ENCODE peak calls at places on chromosomes 1 and 21, in six cellular contexts. B is body of pancreas; J is IMR-90; S is tibial artery; F is activated CD8-positive, alpha-beta T cell treated with anti-CD3 and anti-CD28 coated beads for 36 hours; D is omental fat pad. N is an unnamed sample.

GRCh38 chr1:68230901-68231626 is 1.3 kb downstream of the WLS start:
- DNase-seq in B (peak), D (no peak), F (no peak), J (no peak), S (peak), N (no peak)

GRCh38 chr1:156691665-156692408 is 13.5 kb downstream of the CRABP2 start:
- DNase-seq in B (no peak), S (no peak), D (no peak), F (no peak), J (peak), N (no peak)

GRCh38 chr1:92065042-92065441 is 10.2 kb downstream of the SETSIP start:
- DNase-seq in D (no peak), S (no peak), B (no peak), J (no peak), F (no peak), N (no peak)

GRCh38 chr1:43225168-43225567 is 44.6 kb upstream of the TMEM125 start:
- DNase-seq in J (no peak), S (no peak), F (no peak), B (no peak), D (no peak), N (no peak)

GRCh38 chr1:230067441-230067870 is 418 bp downstream of the GALNT2 start:
- DNase-seq in F (peak), D (no peak), J (no peak), S (peak), B (peak), N (no peak)

GRCh38 chr1:110192541-110192940 is 17.6 kb upstream of the KCNC4 start:
- DNase-seq in F (no peak), D (no peak), J (no peak), B (no peak), S (no peak), N (no peak)

GRCh38 chr1:205449254-205449749 is 6.5 kb downstream of the BLACAT1 start:
- DNase-seq in J (no peak), F (no peak), B (no peak), D (no peak), S (no peak), N (no peak)

GRCh38 chr1:171780583-171781166 is 785 bp upstream of the METTL13 start:
- DNase-seq in D (no peak), J (no peak), B (no peak), S (no peak), F (no peak), N (no peak)

GRCh38 chr1:58358311-58358710 is 188.2 kb downstream of the OMA1 start:
- DNase-seq in J (peak), D (no peak), F (no peak), S (no peak), B (no peak), N (no peak)

GRCh38 chr1:6581561-6582305 is 1.9 kb downstream of the ZBTB48 start:
- DNase-seq in S (no peak), J (no peak), B (no peak), D (no peak), F (no peak), N (no peak)

GRCh38 chr21:16084776-16085364 is 355.1 kb downstream of the USP25 start:
- DNase-seq in D (no peak), J (peak), F (no peak), B (no peak), S (peak), N (no peak)

GRCh38 chr1:44084998-44085675 is 33.5 kb upstream of the KLF17 start:
- DNase-seq in D (no peak), S (no peak), B (no peak), J (peak), F (no peak), N (no peak)

GRCh38 chr1:16925635-16926490 is 4.1 kb downstream of the CROCC start:
- DNase-seq in F (no peak), B (no peak), J (no peak), S (no peak), D (no peak), N (no peak)

GRCh38 chr1:25905680-25906643 is at the start of gene STMN1:
- DNase-seq in F (peak), J (peak), D (peak), B (peak), S (peak), N (peak)

GRCh38 chr1:180563013-180563827 is 4.5 kb downstream of the OVAAL start:
- DNase-seq in J (peak), S (no peak), F (no peak), B (no peak), D (no peak), N (no peak)

GRCh38 chr1:107649023-107649422 is 316.0 kb downstream of the VAV3 start:
- DNase-seq in J (peak), F (no peak), D (no peak), S (no peak), B (no peak), N (no peak)

GRCh38 chr1:87398644-87399043 is 70.0 kb downstream of the LMO4 start:
- DNase-seq in B (no peak), S (no peak), F (no peak), D (no peak), J (peak), N (no peak)

GRCh38 chr1:55720243-55720642 is 505.1 kb upstream of the USP24 start:
- DNase-seq in S (no peak), F (no peak), D (no peak), J (peak), B (no peak), N (no peak)

GRCh38 chr1:37755290-37755689 is 9.6 kb downstream of the EPHA10 start:
- DNase-seq in J (no peak), D (no peak), F (peak), B (no peak), S (no peak), N (no peak)

GRCh38 chr21:36747815-36748381 is 49.0 kb downstream of the SIM2 start:
- DNase-seq in D (no peak), F (peak), B (peak), J (peak), S (no peak), N (no peak)

GRCh38 chr1:167715653-167716302 is 6.0 kb upstream of the MPZL1 start:
- DNase-seq in S (no peak), D (no peak), B (no peak), J (peak), F (no peak), N (no peak)

GRCh38 chr1:51728611-51729155 is 111.8 kb downstream of the OSBPL9 start:
- DNase-seq in D (no peak), B (no peak), J (peak), F (no peak), S (no peak), N (no peak)

GRCh38 chr1:203177471-203178039 is 1.9 kb upstream of the MYBPH start:
- DNase-seq in J (peak), B (no peak), F (no peak), D (no peak), S (peak), N (no peak)

GRCh38 chr1:32775640-32776337 is 41.4 kb downstream of the YARS1 start:
- DNase-seq in F (no peak), B (no peak), S (no peak), J (peak), D (no peak), N (no peak)

GRCh38 chr1:100265562-100265930 is 470 bp upstream of the RTCA start:
- DNase-seq in B (peak), F (peak), S (no peak), J (peak), D (no peak), N (no peak)

GRCh38 chr1:118661769-118662320 is 326.3 kb downstream of the TBX15 start:
- DNase-seq in D (no peak), J (no peak), F (no peak), B (no peak), S (no peak), N (no peak)

GRCh38 chr1:210477328-210477924 is 148.7 kb downstream of the HHAT start:
- DNase-seq in B (no peak), D (no peak), F (no peak), S (no peak), J (peak), N (no peak)

GRCh38 chr1:224880593-224881307 is 48.7 kb upstream of the DNAH14 start:
- DNase-seq in J (no peak), S (no peak), B (no peak), F (no peak), D (no peak), N (no peak)

GRCh38 chr1:42206164-42206563 is 41.6 kb upstream of the GUCA2A start:
- DNase-seq in B (no peak), S (no peak), D (no peak), F (no peak), J (no peak), N (no peak)

GRCh38 chr1:227892930-227893695 is 54.6 kb downstream of the WNT9A start:
- DNase-seq in D (peak), F (no peak), B (peak), J (no peak), S (peak), N (peak)

GRCh38 chr1:203340112-203340804 is 10.7 kb downstream of the FMOD start:
- DNase-seq in F (peak), B (peak), S (peak), J (peak), D (no peak), N (no peak)

GRCh38 chr1:232522189-232522588 is 107.7 kb downstream of the SIPA1L2 start:
- DNase-seq in D (no peak), J (no peak), S (no peak), B (no peak), F (no peak), N (no peak)

GRCh38 chr1:48450505-48450904 is 21.5 kb downstream of the SPATA6 start:
- DNase-seq in D (no peak), J (no peak), S (no peak), B (no peak), F (no peak), N (no peak)
- TF ChIP-seq CTCF in D (no peak), J (peak), S (peak), B (no peak), F (no peak), N (no peak)

DNA sequence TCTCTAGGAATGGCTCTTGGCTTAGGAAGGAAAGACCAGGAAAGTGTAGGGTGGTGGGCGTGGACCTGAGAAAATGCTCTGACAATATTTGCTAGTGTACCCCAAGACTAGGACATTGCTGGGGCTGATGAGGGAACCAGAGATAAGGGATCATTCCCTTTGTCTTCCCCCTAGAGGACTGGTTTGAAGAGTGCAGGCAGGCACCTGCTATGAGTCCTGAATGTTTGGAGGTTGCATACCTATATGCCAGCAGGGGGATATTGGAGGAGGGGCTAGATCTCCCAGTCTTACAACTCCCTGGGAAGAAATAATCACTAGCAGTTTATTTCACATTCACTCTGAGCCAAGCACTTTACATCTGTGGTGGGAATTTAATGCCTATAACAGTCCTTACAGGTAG is 6.0 kb upstream of the BCL10 start:
- DNase-seq in F (no peak), J (no peak), D (no peak), B (no peak), S (no peak), N (no peak)
- TF ChIP-seq CTCF in F (no peak), J (no peak), D (no peak), B (no peak), S (no peak), N (no peak)

DNA sequence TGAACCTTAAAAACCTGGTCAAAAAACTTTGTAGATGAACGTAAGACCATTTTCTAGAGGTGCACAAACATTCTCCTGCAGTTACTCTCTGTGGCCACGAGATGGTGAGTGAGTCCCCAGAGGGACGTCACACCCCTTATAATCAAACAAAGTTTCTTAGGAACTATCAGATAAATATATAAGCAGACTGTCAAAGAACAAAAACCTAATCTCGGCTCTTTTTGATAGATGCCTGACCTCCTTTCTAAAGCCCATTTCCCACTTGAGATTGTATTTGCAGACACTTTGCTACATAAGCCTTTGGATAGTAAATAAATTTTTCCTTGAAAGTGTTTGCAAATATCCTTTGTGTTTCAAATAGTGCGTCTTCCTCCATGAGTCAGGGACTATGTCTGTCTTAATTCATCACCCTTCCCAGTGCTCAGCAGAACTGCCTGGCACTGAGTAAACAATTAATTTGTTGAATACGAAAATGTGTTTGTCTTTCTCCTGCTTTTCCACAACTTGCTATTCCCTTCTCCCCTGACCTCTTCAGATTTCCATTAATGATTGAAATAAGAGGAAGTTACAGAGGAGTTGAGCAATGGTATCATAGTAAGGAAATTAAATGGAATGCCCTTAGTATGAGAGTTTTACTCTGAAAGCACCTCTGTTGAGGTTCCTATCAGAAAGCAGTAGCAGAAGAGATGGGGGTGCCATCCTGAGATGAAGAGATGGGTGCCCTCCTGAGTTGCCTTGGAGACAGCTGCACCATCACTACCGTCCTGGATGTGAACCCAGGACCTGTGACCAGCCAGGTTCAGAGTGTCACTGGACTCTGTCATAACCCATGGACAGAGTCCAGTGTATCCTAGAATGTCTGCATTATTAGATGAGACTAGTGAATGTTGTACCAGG is 57.8 kb upstream of the RAVER2 start:
- DNase-seq in D (no peak), F (peak), S (no peak), J (peak), B (peak), N (no peak)
- TF ChIP-seq CTCF in D (no peak), F (peak), S (peak), J (peak), B (peak), N (peak)

GRCh38 chr1:109045595-109045994 is 3.7 kb upstream of the WDR47 start:
- DNase-seq in J (no peak), D (no peak), B (no peak), S (no peak), F (no peak), N (no peak)

GRCh38 chr1:109040627-109041613 is 982 bp downstream of the WDR47 start:
- DNase-seq in S (no peak), J (no peak), F (peak), B (no peak), D (no peak), N (no peak)

GRCh38 chr1:109046671-109047070 is 4.8 kb upstream of the WDR47 start:
- DNase-seq in D (no peak), S (no peak), F (no peak), B (no peak), J (no peak), N (no peak)

GRCh38 chr1:109047339-109047738 is 5.4 kb upstream of the WDR47 start:
- DNase-seq in J (no peak), F (no peak), S (no peak), B (no peak), D (no peak), N (no peak)

GRCh38 chr1:109041614-109042473 is at the start of gene WDR47:
- DNase-seq in B (peak), S (peak), F (peak), D (peak), J (peak), N (peak)
- TF ChIP-seq CTCF in B (no peak), S (no peak), F (no peak), D (no peak), J (no peak), N (no peak)

GRCh38 chr1:108951242-108951641 is 12.0 kb downstream of the CLCC1 start:
- DNase-seq in F (no peak), B (no peak), S (no peak), D (no peak), J (no peak), N (no peak)

GRCh38 chr1:108955881-108956280 is 7.4 kb downstream of the CLCC1 start:
- DNase-seq in D (no peak), J (no peak), B (no peak), S (no peak), F (no peak), N (no peak)

GRCh38 chr1:108949044-108949443 is 14.2 kb downstream of the CLCC1 start:
- DNase-seq in B (no peak), F (no peak), J (no peak), D (no peak), S (no peak), N (no peak)

GRCh38 chr1:108955111-108955510 is 8.2 kb downstream of the CLCC1 start:
- DNase-seq in J (no peak), F (no peak), D (no peak), B (no peak), S (no peak), N (no peak)

GRCh38 chr1:108953452-108953851 is 9.8 kb downstream of the CLCC1 start:
- DNase-seq in F (no peak), B (no peak), J (no peak), S (no peak), D (no peak), N (no peak)
- TF ChIP-seq CTCF in F (no peak), B (no peak), J (no peak), S (no peak), D (no peak), N (no peak)

GRCh38 chr1:234089396-234089795 is 184.9 kb downstream of the SLC35F3 start:
- DNase-seq in D (no peak), J (no peak), F (no peak), S (no peak), B (no peak), N (no peak)
- TF ChIP-seq CTCF in D (no peak), J (no peak), F (no peak), S (no peak), B (no peak), N (no peak)

GRCh38 chr1:2375246-2375922 is 16.0 kb downstream of the MORN1 start:
- DNase-seq in S (no peak), D (no peak), J (no peak), B (no peak), F (no peak), N (no peak)
- TF ChIP-seq CTCF in S (no peak), D (no peak), J (no peak), B (no peak), F (no peak), N (no peak)

N was measured in activated B cell treated with CpG ODN at 0.5 μM for 24 hours.